ENCODE peak calls at places on chromosomes 12 and 14, in four cellular contexts. Q is astrocyte of the cerebellum, H is mesenchymal stem cell, V is T-helper 9 cell. K is an unnamed sample.

GRCh38 chr12:110217996-110218674 is 62.9 kb upstream of the ATP2A2 start:
- DNase-seq in Q (no peak), H (peak), V (no peak), K (no peak)

GRCh38 chr12:88399811-88400210 is 180.5 kb downstream of the KITLG start:
- DNase-seq in Q (no peak), H (no peak), V (no peak), K (no peak)

GRCh38 chr12:109759076-109759420 is 45.4 kb downstream of the FAM222A start:
- DNase-seq in Q (no peak), H (no peak), V (no peak), K (no peak)

GRCh38 chr12:27966870-27967269 is 5.7 kb downstream of the PTHLH start:
- DNase-seq in Q (peak), H (peak), V (no peak), K (no peak)

GRCh38 chr12:30026621-30027234 is 243.0 kb upstream of the TMTC1 start:
- DNase-seq in Q (peak), H (peak), V (no peak), K (no peak)

GRCh38 chr12:91633206-91633605 is 450.6 kb upstream of the DCN start:
- DNase-seq in Q (no peak), H (no peak), V (no peak), K (no peak)

GRCh38 chr14:80781968-80782367 is 159.6 kb downstream of the CEP128 start:
- DNase-seq in Q (peak), H (no peak), V (no peak), K (no peak)

GRCh38 chr14:65495196-65495595 is 82.7 kb downstream of the FUT8 start:
- DNase-seq in Q (peak), H (peak), V (no peak), K (no peak)

GRCh38 chr12:108307006-108307405 is 32.1 kb downstream of the CMKLR1 start:
- DNase-seq in Q (no peak), H (peak), V (no peak), K (no peak)

GRCh38 chr14:98926802-98927201 is 345.2 kb downstream of the BCL11B start:
- DNase-seq in Q (peak), H (no peak), V (no peak), K (no peak)

GRCh38 chr12:12428047-12428446 is 71.2 kb downstream of the BORCS5 start:
- DNase-seq in Q (no peak), H (peak), V (no peak), K (no peak)

GRCh38 chr12:5746496-5746895 is 198.6 kb downstream of the ANO2 start:
- DNase-seq in Q (no peak), H (no peak), V (no peak), K (no peak)

GRCh38 chr14:72962829-72963312 is 36.6 kb downstream of the DCAF4 start:
- DNase-seq in Q (peak), H (peak), V (no peak), K (no peak)

GRCh38 chr12:6062427-6063378 is 61.8 kb downstream of the VWF start:
- DNase-seq in Q (no peak), H (peak), V (peak), K (peak)

GRCh38 chr14:33081259-33081658 is 142.6 kb downstream of the NPAS3 start:
- DNase-seq in Q (no peak), H (peak), V (no peak), K (no peak)

GRCh38 chr14:105087963-105088811 is 23.0 kb upstream of the GPR132 start:
- DNase-seq in Q (no peak), H (peak), V (no peak), K (no peak)

GRCh38 chr14:34203271-34203722 is 252.4 kb upstream of the EGLN3 start:
- DNase-seq in Q (no peak), H (no peak), V (no peak), K (no peak)

GRCh38 chr12:65100140-65100539 is 21.0 kb downstream of the WIF1 start:
- DNase-seq in Q (no peak), H (no peak), V (no peak), K (no peak)

GRCh38 chr12:130016986-130017385 is 113.2 kb upstream of the TMEM132D start:
- DNase-seq in Q (no peak), H (no peak), V (no peak), K (no peak)

GRCh38 chr12:80317899-80318298 is 126.1 kb upstream of the PTPRQ start:
- DNase-seq in Q (no peak), H (no peak), V (no peak), K (no peak)

GRCh38 chr12:47773062-47773857 is at the start of gene SLC48A1:
- DNase-seq in Q (no peak), H (peak), V (peak), K (peak)

GRCh38 chr12:130576286-130576933 is 139.7 kb downstream of the RIMBP2 start:
- DNase-seq in Q (no peak), H (no peak), V (no peak), K (no peak)

GRCh38 chr14:61342486-61342885 is 21.1 kb downstream of the PRKCH start:
- DNase-seq in Q (no peak), H (no peak), V (peak), K (peak)

GRCh38 chr12:124556896-124557501 is 10.4 kb downstream of the NCOR2 start:
- DNase-seq in Q (no peak), H (peak), V (no peak), K (no peak)

GRCh38 chr14:73025544-73025943 is 1.4 kb downstream of the ZFYVE1 start:
- DNase-seq in Q (peak), H (peak), V (no peak), K (no peak)

GRCh38 chr12:100962086-100962712 is 167.6 kb downstream of the ANO4 start:
- DNase-seq in Q (peak), H (peak), V (no peak), K (no peak)

GRCh38 chr12:124586756-124587155 is 19.3 kb upstream of the NCOR2 start:
- DNase-seq in Q (no peak), H (no peak), V (no peak), K (no peak)

GRCh38 chr12:15770581-15770980 is 18.6 kb downstream of the EPS8 start:
- DNase-seq in Q (no peak), H (no peak), V (no peak), K (no peak)

GRCh38 chr12:24889403-24889802 is 59.5 kb downstream of the BCAT1 start:
- DNase-seq in Q (no peak), H (no peak), V (no peak), K (no peak)

GRCh38 chr12:45732250-45732649 is 2.7 kb downstream of the ARID2 start:
- DNase-seq in Q (no peak), H (no peak), V (no peak), K (peak)

GRCh38 chr12:6550294-6551062 is 5.4 kb downstream of the IFFO1 start:
- DNase-seq in Q (no peak), H (no peak), V (no peak), K (no peak)

GRCh38 chr12:123914726-123915345 is 57.8 kb downstream of the CCDC92 start:
- DNase-seq in Q (no peak), H (no peak), V (no peak), K (no peak)

GRCh38 chr14:91912035-91912434 is 35.5 kb downstream of the FBLN5 start:
- DNase-seq in Q (no peak), H (no peak), V (no peak), K (no peak)

GRCh38 chr14:103023881-103024473 is 33.4 kb downstream of the CDC42BPB start:
- DNase-seq in Q (no peak), H (peak), V (no peak), K (no peak)

GRCh38 chr14:59277659-59278058 is 89.2 kb downstream of the DAAM1 start:
- DNase-seq in Q (no peak), H (no peak), V (no peak), K (no peak)

GRCh38 chr12:32181498-32182175 is 75.0 kb downstream of the BICD1 start:
- DNase-seq in Q (no peak), H (peak), V (no peak), K (no peak)

GRCh38 chr12:49809369-49810158 is 18.6 kb downstream of the NCKAP5L start:
- DNase-seq in Q (no peak), H (peak), V (no peak), K (no peak)

K was measured in CD8-positive, alpha-beta T cell.